ENCODE peak calls at places on chromosomes 13 and 19, in six cellular contexts. L is keratinocyte; H is left ventricle myocardium inferior; E is endodermal cell; P is stomach; D is CD4-positive, CD25-positive, alpha-beta regulatory T cell. F is an unnamed sample.

GRCh38 chr13:37175996-37176395 is 70.5 kb upstream of the CSNK1A1L start:
- DNase-seq in P (no peak), H (no peak), L (no peak), E (no peak), D (no peak), F (no peak)

GRCh38 chr19:17294051-17294891 is 9.0 kb downstream of the ABHD8 start:
- DNase-seq in L (no peak), D (peak; percentile 32), H (no peak), P (no peak), E (peak; percentile 96), F (peak; percentile 37)

GRCh38 chr13:114263590-114263989 is 17.8 kb upstream of the UPF3A start:
- DNase-seq in E (no peak), P (no peak), D (no peak), H (no peak), L (no peak), F (no peak)

GRCh38 chr19:6551607-6552450 is 21.0 kb downstream of the TNFSF9 start:
- DNase-seq in D (peak; percentile 24), P (no peak), L (no peak), H (no peak), E (peak; percentile 91), F (peak; percentile 52)

GRCh38 chr13:74215420-74215819 is 81.2 kb upstream of the KLF12 start:
- DNase-seq in L (no peak), E (no peak), D (no peak), P (no peak), H (no peak), F (no peak)

GRCh38 chr19:33667141-33667540 is 45.4 kb downstream of the CHST8 start:
- DNase-seq in P (no peak), E (no peak), L (no peak), D (no peak), H (no peak), F (no peak)

GRCh38 chr13:76980075-76980718 is 11.7 kb upstream of the CLN5 start:
- DNase-seq in D (peak; percentile 77), P (peak; percentile 84), H (peak; percentile 78), L (no peak), E (peak; percentile 99), F (peak; percentile 66)

GRCh38 chr19:1010586-1011510 is 10.1 kb downstream of the TMEM259 start:
- DNase-seq in P (no peak), L (no peak), E (no peak), H (no peak), D (no peak), F (no peak)

GRCh38 chr19:28963481-28964245 is 249.3 kb downstream of the UQCRFS1 start:
- DNase-seq in P (no peak), D (no peak), L (no peak), H (no peak), E (peak; percentile 13), F (no peak)

GRCh38 chr13:112842343-112842856 is 126.6 kb upstream of the MCF2L start:
- DNase-seq in E (peak; percentile 68), L (no peak), P (no peak), H (peak; percentile 58), D (no peak), F (no peak)

GRCh38 chr13:18978447-18978846 is 203.2 kb downstream of the TUBA3C start:
- DNase-seq in D (no peak), E (no peak), H (no peak), L (no peak), P (no peak), F (no peak)

GRCh38 chr13:76014618-76015315 is 378.6 kb downstream of the LMO7 start:
- DNase-seq in L (no peak), P (no peak), E (no peak), H (no peak), D (no peak), F (no peak)

GRCh38 chr19:8001995-8002849 is 3.2 kb downstream of the ELAVL1 start:
- DNase-seq in P (peak; percentile 85), H (peak; percentile 84), L (no peak), D (peak; percentile 63), E (peak; percentile 99), F (peak; percentile 46)

GRCh38 chr19:7120499-7120898 is 51.0 kb downstream of the ZNF557 start:
- DNase-seq in H (no peak), E (no peak), L (no peak), P (no peak), D (no peak), F (no peak)

GRCh38 chr13:111914241-111915103 is 152.5 kb upstream of the SOX1 start:
- DNase-seq in D (no peak), H (no peak), L (no peak), E (peak; percentile 29), P (no peak), F (no peak)

GRCh38 chr19:38047048-38047435 is 140.0 kb downstream of the SIPA1L3 start:
- DNase-seq in L (no peak), E (no peak), H (no peak), D (no peak), P (no peak), F (peak; percentile 24)

GRCh38 chr13:49098771-49099512 is 121.2 kb upstream of the MLNR start:
- DNase-seq in D (no peak), L (no peak), P (no peak), H (no peak), E (no peak), F (no peak)

GRCh38 chr13:50129065-50129922 is 114.0 kb downstream of the KCNRG start:
- DNase-seq in E (no peak), P (no peak), H (peak; percentile 25), D (no peak), L (no peak), F (no peak)

GRCh38 chr19:511101-511841 is 4.0 kb downstream of the TPGS1 start:
- DNase-seq in H (no peak), L (peak; percentile 88), P (peak; percentile 37), E (peak; percentile 88), D (peak; percentile 89), F (peak; percentile 97)

GRCh38 chr13:39877134-39877533 is 221.7 kb downstream of the COG6 start:
- DNase-seq in P (no peak), D (no peak), H (no peak), E (no peak), L (no peak), F (no peak)

GRCh38 chr13:109977212-109977968 is 191.0 kb upstream of the IRS2 start:
- DNase-seq in H (no peak), P (no peak), E (peak; percentile 42), L (no peak), D (no peak), F (no peak)

GRCh38 chr13:99961634-99962033 is 9.9 kb downstream of the ZIC5 start:
- DNase-seq in P (peak; percentile 8), D (no peak), L (no peak), E (no peak), H (no peak), F (no peak)

GRCh38 chr13:99962242-99962641 is 9.3 kb downstream of the ZIC5 start:
- DNase-seq in D (no peak), L (no peak), E (no peak), H (no peak), P (no peak), F (no peak)

GRCh38 chr13:99960663-99961440 is 10.7 kb downstream of the ZIC5 start:
- DNase-seq in L (no peak), E (no peak), H (no peak), P (peak; percentile 11), D (no peak), F (no peak)

GRCh38 chr13:99965329-99966000 is 6.1 kb downstream of the ZIC5 start:
- DNase-seq in P (no peak), L (no peak), E (no peak), H (no peak), D (no peak), F (no peak)

GRCh38 chr13:99963832-99964339 is 7.7 kb downstream of the ZIC5 start:
- DNase-seq in P (no peak), E (no peak), H (no peak), D (no peak), L (no peak), F (no peak)
- H3K27me3 ChIP-seq in P (peaks cover 35% of the 10 kb centered on the region), E (peaks cover 36% of the 10 kb centered on the region), H (peaks cover 100% of the 10 kb centered on the region), D (peaks cover 64% of the 10 kb centered on the region), L (peaks cover 83% of the 10 kb centered on the region), F (peaks cover 57% of the 10 kb centered on the region)

GRCh38 chr19:12754465-12755196 is 3.0 kb downstream of the BEST2 start:
- DNase-seq in E (no peak), D (no peak), L (no peak), H (no peak), P (no peak), F (no peak)

GRCh38 chr19:12749938-12750521 is 1.6 kb upstream of the BEST2 start:
- DNase-seq in L (no peak), D (no peak), H (no peak), P (no peak), E (no peak), F (no peak)

GRCh38 chr19:12751635-12752034 is at the start of gene BEST2:
- DNase-seq in E (peak; percentile 79), H (no peak), L (no peak), D (no peak), P (no peak), F (no peak)

GRCh38 chr19:12750851-12751250 is 740 bp upstream of the BEST2 start:
- DNase-seq in L (no peak), H (no peak), E (no peak), D (no peak), P (no peak), F (no peak)

GRCh38 chr19:12752056-12752781 is 628 bp downstream of the BEST2 start:
- DNase-seq in P (no peak), L (no peak), D (no peak), E (no peak), H (no peak), F (no peak)
- H3K4me3 ChIP-seq in P (no peak overlapping the region), L (no peak overlapping the region), D (no peak overlapping the region), E (no peak overlapping the region), H (no peak overlapping the region), F (no peak overlapping the region)

GRCh38 chr13:45036206-45036605 is 46.9 kb downstream of the GPALPP1 start:
- DNase-seq in E (no peak), H (no peak), P (no peak), L (no peak), D (no peak), F (no peak)
- H3K27me3 ChIP-seq in E (no peaks in the 10 kb centered on the region), H (no peaks in the 10 kb centered on the region), P (no peaks in the 10 kb centered on the region), L (no peaks in the 10 kb centered on the region), D (no peaks in the 10 kb centered on the region), F (no peaks in the 10 kb centered on the region)

DNA sequence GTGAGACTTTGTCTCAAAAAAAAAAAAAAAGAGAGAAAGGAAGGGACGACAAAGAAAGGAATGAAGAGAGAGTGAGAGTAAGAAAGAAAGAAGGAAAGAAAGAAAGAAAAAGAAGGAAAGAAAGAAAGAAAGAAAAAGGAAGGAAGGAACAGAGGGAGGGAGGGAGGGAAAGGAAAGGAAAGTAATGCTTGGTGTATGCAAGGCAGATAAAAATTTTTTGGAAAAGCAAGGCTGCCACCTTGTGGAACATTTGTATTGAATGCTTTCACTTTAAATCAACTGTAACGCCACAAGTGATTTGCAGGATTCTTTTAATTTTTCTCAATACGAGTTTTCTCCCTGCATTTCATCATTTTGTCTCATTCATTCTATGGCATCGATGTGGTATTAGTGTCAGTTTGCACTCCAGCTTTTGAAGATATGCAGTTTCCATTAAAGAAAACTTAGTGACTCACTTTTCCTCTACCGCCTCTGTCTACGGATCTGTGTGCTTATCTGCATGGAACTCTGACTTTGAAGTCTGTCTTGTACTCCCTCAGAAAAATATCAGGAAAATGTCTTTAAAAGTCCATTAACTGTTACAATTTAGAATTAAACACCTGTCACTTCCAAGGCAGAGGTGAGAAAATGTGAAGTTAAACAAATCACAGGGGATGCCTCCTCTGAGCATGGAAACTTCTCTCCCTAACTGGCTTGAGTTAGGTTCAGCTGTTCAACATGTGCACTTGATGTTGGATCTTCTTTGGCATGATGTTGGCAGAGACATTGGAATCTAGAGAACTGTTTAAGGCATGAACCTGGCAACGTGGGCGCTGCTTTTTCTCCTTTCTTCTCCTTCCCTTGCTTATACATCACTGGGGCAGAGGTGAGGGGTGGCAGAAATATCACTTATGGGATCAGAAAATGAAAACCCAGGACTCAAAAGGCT is 20.0 kb upstream of the ZDHHC20 start:
- DNase-seq in D (peak; percentile 42), E (no peak), H (no peak), P (no peak), L (no peak), F (peak; percentile 67)
- H3K4me3 ChIP-seq in D (peak overlapping the region; percentile 45), E (no peak overlapping the region), H (peak overlapping the region; percentile 47), P (peak overlapping the region; percentile 24), L (peak overlapping the region; percentile 57), F (no peak overlapping the region)

GRCh38 chr19:5281588-5281987 is 59.0 kb downstream of the PTPRS start:
- DNase-seq in P (peak; percentile 27), H (peak; percentile 84), L (no peak), E (no peak), D (no peak), F (no peak)
- H3K27me3 ChIP-seq in P (no peaks in the 10 kb centered on the region), H (no peaks in the 10 kb centered on the region), L (no peaks in the 10 kb centered on the region), E (no peaks in the 10 kb centered on the region), D (no peaks in the 10 kb centered on the region), F (no peaks in the 10 kb centered on the region)